ENCODE peak calls at places on chromosome 18, in eight cellular contexts. A is neural progenitor cell, B is aorta, L is GM23338, Y is cardiac muscle cell, E is IMR-90, G is left lung, V is sigmoid colon. F is an unnamed sample. For H3K4me1, the result is how much of the 10 kb centered on the place peaks cover.

GRCh38 chr18:44729631-44730101 is 49.0 kb downstream of the SETBP1 start:
- DNase-seq in E (peak), V (no peak), B (no peak), A (no peak), Y (peak), L (no peak), G (no peak), F (no peak)

GRCh38 chr18:55790296-55790695 is 202.3 kb upstream of the TCF4 start:
- DNase-seq in L (no peak), G (no peak), Y (peak), V (no peak), E (peak), B (no peak), A (no peak), F (no peak)

GRCh38 chr18:3995476-3996102 is 459.5 kb downstream of the DLGAP1 start:
- DNase-seq in Y (peak), E (peak), B (peak), L (peak), G (no peak), A (peak), V (no peak), F (peak)

GRCh38 chr18:38940863-38941531 is 1375.4 kb upstream of the CELF4 start:
- DNase-seq in G (no peak), B (no peak), V (no peak), L (peak), E (peak), Y (peak), A (no peak), F (peak)

GRCh38 chr18:46636040-46636630 is 20.9 kb downstream of the LOXHD1 start:
- DNase-seq in A (no peak), G (no peak), B (no peak), V (no peak), L (no peak), E (no peak), Y (no peak), F (no peak)

GRCh38 chr18:47411159-47411558 is 159.7 kb upstream of the SKOR2 start:
- DNase-seq in B (no peak), G (no peak), E (no peak), A (no peak), L (no peak), V (no peak), Y (no peak), F (no peak)

GRCh38 chr18:24373331-24373730 is 24.3 kb downstream of the OSBPL1A start:
- DNase-seq in E (peak), V (no peak), B (no peak), Y (no peak), L (no peak), A (no peak), G (no peak), F (no peak)

GRCh38 chr18:9055626-9056025 is 46.9 kb upstream of the NDUFV2 start:
- DNase-seq in B (no peak), L (no peak), G (no peak), Y (no peak), E (no peak), A (no peak), V (no peak), F (no peak)

GRCh38 chr18:9109523-9109922 is 7.0 kb downstream of the NDUFV2 start:
- DNase-seq in G (no peak), A (no peak), B (no peak), E (peak), L (no peak), Y (peak), V (no peak), F (no peak)

GRCh38 chr18:44725300-44726096 is 44.8 kb downstream of the SETBP1 start:
- DNase-seq in L (no peak), V (peak), A (no peak), B (peak), E (peak), G (no peak), Y (peak), F (no peak)

GRCh38 chr18:35610089-35610488 is 28.5 kb downstream of the GALNT1 start:
- DNase-seq in E (no peak), A (no peak), V (no peak), Y (no peak), B (no peak), G (no peak), L (peak), F (peak)

GRCh38 chr18:23570912-23571504 is 15.3 kb downstream of the NPC1 start:
- DNase-seq in V (no peak), A (no peak), G (no peak), E (no peak), L (no peak), B (no peak), Y (no peak), F (no peak)

GRCh38 chr18:36465970-36466369 is 168.5 kb downstream of the FHOD3 start:
- DNase-seq in L (no peak), G (no peak), V (no peak), B (no peak), Y (no peak), E (no peak), A (no peak), F (no peak)

GRCh38 chr18:5469340-5469739 is 74.5 kb downstream of the EPB41L3 start:
- DNase-seq in A (no peak), L (no peak), E (no peak), B (no peak), G (no peak), Y (no peak), V (no peak), F (no peak)

GRCh38 chr18:72973831-72974230 is 106.0 kb upstream of the NETO1 start:
- DNase-seq in A (no peak), V (no peak), G (no peak), E (no peak), B (no peak), L (no peak), Y (no peak), F (no peak)

GRCh38 chr18:22453337-22453736 is 35.6 kb upstream of the CTAGE1 start:
- DNase-seq in Y (no peak), E (no peak), G (no peak), L (no peak), B (no peak), V (no peak), A (no peak), F (no peak)

GRCh38 chr18:27838230-27838629 is 338.7 kb downstream of the CDH2 start:
- DNase-seq in G (no peak), A (no peak), B (no peak), Y (peak), E (no peak), V (no peak), L (no peak), F (no peak)

GRCh38 chr18:59918320-59918755 is 18.5 kb downstream of the PMAIP1 start:
- DNase-seq in L (no peak), Y (peak), V (peak), G (peak), B (no peak), A (peak), E (peak), F (peak)

GRCh38 chr18:36296591-36297418 is 708 bp upstream of the FHOD3 start:
- DNase-seq in V (peak), Y (peak), G (peak), B (peak), L (peak), A (peak), E (peak), F (peak)

GRCh38 chr18:34624551-34624950 is 85.5 kb upstream of the DTNA start:
- DNase-seq in G (no peak), E (peak), B (no peak), Y (no peak), A (no peak), L (no peak), V (no peak), F (no peak)

GRCh38 chr18:23616258-23616657 is 30.0 kb upstream of the NPC1 start:
- DNase-seq in V (no peak), B (no peak), Y (no peak), E (no peak), A (no peak), G (no peak), L (no peak), F (no peak)

GRCh38 chr18:2982452-2983172 is 30.3 kb downstream of the LPIN2 start:
- DNase-seq in B (no peak), G (no peak), A (no peak), V (no peak), Y (no peak), L (peak), E (no peak), F (no peak)
- H3K4me1 ChIP-seq in B (under half), G (half or more), A (under half), V (under half), Y (under half), L (under half), E (under half), F (under half)

DNA sequence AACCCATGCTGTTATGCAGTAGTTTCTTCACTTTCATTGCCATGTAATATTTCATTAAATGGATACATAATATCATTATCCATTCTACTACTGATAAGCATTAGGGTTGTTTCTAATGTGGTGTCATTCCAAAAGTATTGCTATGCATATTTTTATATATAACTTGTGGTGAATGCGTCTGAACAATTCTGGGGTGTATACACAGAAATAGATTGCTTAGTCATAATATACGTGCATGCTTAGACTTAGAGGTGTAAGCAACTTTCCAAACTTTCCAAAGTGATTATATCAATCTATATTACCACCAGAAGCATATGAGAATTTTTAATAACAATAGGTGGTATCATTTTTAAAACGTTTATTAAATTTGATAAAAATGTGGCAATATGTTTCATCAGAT is 540.9 kb downstream of the DSC3 start:
- DNase-seq in Y (no peak), V (no peak), B (no peak), A (no peak), E (no peak), G (no peak), L (no peak), F (no peak)
- H3K4me3 ChIP-seq in Y (no peak), V (no peak), B (no peak), A (no peak), E (no peak), G (no peak), L (no peak), F (no peak)

DNA sequence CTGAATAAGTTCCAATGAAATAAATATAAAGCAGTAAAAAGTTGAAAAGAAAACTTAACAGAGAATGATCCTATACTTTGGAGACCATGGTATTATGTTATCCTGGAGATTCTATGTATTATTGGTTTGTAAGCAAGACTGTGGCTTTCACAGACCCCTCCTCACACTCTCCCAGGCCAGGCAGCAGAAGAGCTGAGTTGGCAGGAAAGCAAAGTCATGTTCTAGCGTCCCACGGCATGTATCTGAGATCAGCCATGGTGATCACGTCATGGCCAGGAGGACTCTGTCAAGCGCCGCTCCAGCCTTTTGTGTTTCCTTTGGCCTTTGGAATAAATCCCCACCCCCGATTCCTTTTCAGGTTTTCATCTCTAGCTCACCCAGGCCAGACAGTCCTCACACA is 39.0 kb downstream of the LRRC30 start:
- DNase-seq in E (no peak), G (no peak), B (no peak), A (no peak), L (no peak), Y (peak), V (no peak), F (no peak)
- H3K4me1 ChIP-seq in E (under half), G (under half), B (under half), A (under half), L (under half), Y (under half), V (under half), F (under half)

DNA sequence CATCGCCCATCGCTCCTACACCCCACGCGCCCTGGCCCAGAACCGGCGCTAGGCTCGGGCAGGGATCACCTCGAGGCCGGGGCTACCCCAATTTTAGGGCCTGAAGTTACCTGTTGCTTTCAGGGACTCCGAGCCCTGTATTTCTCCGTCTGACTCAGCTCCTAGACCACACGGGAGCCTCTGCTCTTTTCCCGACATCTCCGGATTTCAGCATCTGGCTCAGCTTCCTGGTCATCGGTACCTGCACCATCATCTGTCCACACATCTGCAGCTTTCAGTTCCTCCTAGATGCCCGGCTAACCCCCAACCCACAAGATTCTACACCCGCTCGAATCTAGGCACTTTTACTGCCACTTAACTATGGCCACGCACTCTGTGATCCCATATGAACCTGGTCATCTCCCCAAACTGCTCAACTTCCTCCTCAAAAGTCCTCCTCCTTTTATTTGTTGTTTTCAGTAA is 12.1 kb upstream of the HMSD start:
- DNase-seq in A (no peak), V (no peak), G (no peak), Y (no peak), E (no peak), L (no peak), B (no peak), F (no peak)
- H3K4me3 ChIP-seq in A (peak), V (peak), G (peak), Y (peak), E (peak), L (peak), B (peak), F (no peak)

GRCh38 chr18:70172225-70172624 is 33.3 kb downstream of the RTTN start:
- DNase-seq in V (no peak), E (peak), B (no peak), Y (peak), A (no peak), G (no peak), L (peak), F (no peak)
- H3K4me1 ChIP-seq in V (under half), E (under half), B (under half), Y (under half), A (under half), G (under half), L (under half), F (under half)

GRCh38 chr18:12906119-12906518 is 22.1 kb upstream of the PTPN2 start:
- DNase-seq in Y (no peak), E (no peak), L (no peak), A (no peak), B (no peak), V (no peak), G (no peak), F (no peak)
- H3K4me3 ChIP-seq in Y (no peak), E (no peak), L (no peak), A (no peak), B (no peak), V (no peak), G (no peak), F (no peak)

GRCh38 chr18:78571063-78571785 is 408.4 kb upstream of the SALL3 start:
- DNase-seq in B (no peak), G (no peak), L (no peak), V (no peak), A (no peak), E (no peak), Y (no peak), F (no peak)

GRCh38 chr18:78576967-78577366 is 402.7 kb upstream of the SALL3 start:
- DNase-seq in E (no peak), A (no peak), L (no peak), G (no peak), Y (no peak), B (no peak), V (no peak), F (no peak)

GRCh38 chr18:78579449-78579848 is 400.2 kb upstream of the SALL3 start:
- DNase-seq in G (no peak), L (no peak), A (no peak), B (no peak), E (no peak), V (no peak), Y (no peak), F (no peak)

GRCh38 chr18:78571831-78572347 is 407.7 kb upstream of the SALL3 start:
- DNase-seq in G (no peak), V (no peak), A (no peak), L (no peak), Y (no peak), B (no peak), E (no peak), F (no peak)

DNA sequence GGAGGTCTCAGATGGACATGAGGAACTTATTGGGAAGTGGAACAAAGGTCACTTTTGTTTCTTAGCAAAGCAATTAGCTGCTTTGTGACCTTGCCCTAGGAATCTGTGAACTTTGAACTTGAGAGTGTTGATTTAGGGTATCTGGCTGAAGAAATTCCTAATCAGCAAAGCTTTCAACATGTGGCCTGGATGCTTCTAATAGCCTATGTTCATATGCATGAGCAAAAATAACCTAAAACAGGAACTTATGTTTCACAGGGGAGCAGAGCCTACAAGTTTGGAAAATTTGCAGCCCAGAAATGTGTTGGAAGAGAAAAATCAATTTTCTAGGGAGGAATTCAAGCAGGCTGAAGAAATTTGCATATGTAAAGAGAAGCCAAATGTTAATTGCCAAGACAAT is 405.8 kb upstream of the SALL3 start:
- DNase-seq in G (no peak), L (no peak), B (no peak), V (no peak), E (no peak), A (no peak), Y (no peak), F (no peak)
- H3K4me1 ChIP-seq in G (under half), L (under half), B (under half), V (under half), E (under half), A (under half), Y (under half), F (under half)

GRCh38 chr18:48785091-48785614 is 165.6 kb downstream of the SMAD7 start:
- DNase-seq in Y (no peak), E (no peak), B (peak), V (peak), G (peak), A (no peak), L (no peak), F (no peak)

GRCh38 chr18:48786621-48787522 is 163.9 kb downstream of the SMAD7 start:
- DNase-seq in B (peak), Y (no peak), G (peak), E (no peak), V (peak), A (no peak), L (no peak), F (no peak)

GRCh38 chr18:48784654-48785053 is 166.1 kb downstream of the SMAD7 start:
- DNase-seq in B (peak), V (peak), L (no peak), Y (no peak), G (peak), A (no peak), E (no peak), F (no peak)

GRCh38 chr18:48787523-48788151 is 163.1 kb downstream of the SMAD7 start:
- DNase-seq in L (no peak), G (peak), A (no peak), E (peak), Y (no peak), V (peak), B (peak), F (no peak)

GRCh38 chr18:48785686-48786470 is 164.9 kb downstream of the SMAD7 start:
- DNase-seq in L (no peak), B (peak), Y (no peak), A (no peak), G (peak), E (no peak), V (peak), F (no peak)
- H3K4me3 ChIP-seq in L (no peak), B (no peak), Y (no peak), A (no peak), G (no peak), E (no peak), V (no peak), F (no peak)